ENCODE peak calls at places on chromosome 3, in seven cellular contexts. Q, X, D, B, S, N and V are unnamed samples.

GRCh38 chr3:133209871-133210550 is 171.8 kb downstream of the TMEM108 start:
- DNase-seq in Q (peak), X (no peak), D (no peak), B (peak), S (no peak), N (peak), V (peak)

GRCh38 chr3:147493065-147493464 is 83.9 kb downstream of the ZIC1 start:
- DNase-seq in Q (no peak), X (no peak), D (no peak), B (no peak), S (no peak), N (no peak), V (peak)

GRCh38 chr3:10548997-10549396 is 43.6 kb upstream of the ATP2B2 start:
- DNase-seq in Q (no peak), X (no peak), D (peak), B (no peak), S (no peak), N (no peak), V (no peak)

GRCh38 chr3:13011369-13012227 is 61.6 kb downstream of the IQSEC1 start:
- DNase-seq in Q (no peak), X (no peak), D (no peak), B (no peak), S (no peak), N (no peak), V (no peak)

GRCh38 chr3:85808750-85809149 is 850.0 kb downstream of the CADM2 start:
- DNase-seq in Q (peak), X (no peak), D (no peak), B (no peak), S (no peak), N (no peak), V (no peak)

GRCh38 chr3:27059489-27059888 is 309.7 kb downstream of the NEK10 start:
- DNase-seq in Q (no peak), X (peak), D (no peak), B (no peak), S (no peak), N (no peak), V (no peak)

GRCh38 chr3:98521897-98522537 is 685 bp downstream of the CLDND1 start:
- DNase-seq in Q (peak), X (peak), D (no peak), B (peak), S (peak), N (peak), V (peak)

GRCh38 chr3:13865581-13866405 is 14.1 kb downstream of the WNT7A start:
- DNase-seq in Q (no peak), X (no peak), D (no peak), B (no peak), S (no peak), N (no peak), V (no peak)

GRCh38 chr3:98763076-98763475 is at the start of gene ST3GAL6:
- DNase-seq in Q (no peak), X (no peak), D (no peak), B (peak), S (no peak), N (peak), V (peak)

GRCh38 chr3:38067508-38068233 is 28.7 kb downstream of the DLEC1 start:
- DNase-seq in Q (peak), X (no peak), D (no peak), B (peak), S (no peak), N (no peak), V (no peak)

GRCh38 chr3:42778644-42779043 is 5.6 kb upstream of the CCDC13 start:
- DNase-seq in Q (no peak), X (no peak), D (no peak), B (peak), S (no peak), N (peak), V (no peak)

GRCh38 chr3:4637265-4637664 is 144.1 kb downstream of the ITPR1 start:
- DNase-seq in Q (no peak), X (no peak), D (no peak), B (no peak), S (no peak), N (no peak), V (no peak)

GRCh38 chr3:65958216-65958615 is 80.5 kb downstream of the MAGI1 start:
- DNase-seq in Q (no peak), X (no peak), D (no peak), B (no peak), S (no peak), N (no peak), V (no peak)

GRCh38 chr3:45950686-45951600 is 7.7 kb downstream of the CXCR6 start:
- DNase-seq in Q (no peak), X (no peak), D (no peak), B (no peak), S (no peak), N (no peak), V (no peak)

DNA sequence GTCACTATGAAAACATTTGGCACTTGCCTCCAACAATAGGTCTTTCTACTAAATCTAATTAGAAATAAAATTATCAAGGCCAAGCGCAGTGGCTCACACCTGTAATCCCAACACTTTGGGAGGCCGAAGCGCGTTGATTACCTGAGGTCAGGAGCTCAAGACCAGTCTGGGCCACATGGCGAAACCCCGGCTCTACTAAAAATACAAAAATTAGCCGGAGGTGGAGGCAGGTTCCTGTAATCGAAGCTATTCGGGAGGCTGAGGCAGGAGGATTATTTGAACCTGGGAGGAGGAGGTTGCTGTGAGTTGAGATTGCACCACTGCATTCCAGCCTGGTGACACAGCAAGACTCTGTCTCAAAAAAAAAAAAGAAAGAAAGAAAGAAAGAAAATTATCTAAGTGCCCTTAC is 1.6 kb upstream of the PLD1 start:
- DNase-seq in Q (peak), X (no peak), D (no peak), B (peak), S (no peak), N (peak), V (peak)
- H3K4me3 ChIP-seq in Q (no peak), X (no peak), D (no peak), B (no peak), S (no peak), N (no peak), V (no peak)

GRCh38 chr3:70149714-70150113 is 150.2 kb downstream of the SAMMSON start:
- DNase-seq in Q (no peak), X (no peak), D (no peak), B (no peak), S (no peak), N (no peak), V (no peak)
- H3K4me3 ChIP-seq in Q (no peak), X (no peak), D (no peak), B (no peak), S (no peak), N (no peak), V (no peak)

GRCh38 chr3:122942937-122943827 is 84.4 kb downstream of the SEMA5B start:
- DNase-seq in Q (peak), X (peak), D (no peak), B (peak), S (peak), N (peak), V (peak)
- H3K4me3 ChIP-seq in Q (no peak), X (no peak), D (no peak), B (no peak), S (no peak), N (no peak), V (no peak)

DNA sequence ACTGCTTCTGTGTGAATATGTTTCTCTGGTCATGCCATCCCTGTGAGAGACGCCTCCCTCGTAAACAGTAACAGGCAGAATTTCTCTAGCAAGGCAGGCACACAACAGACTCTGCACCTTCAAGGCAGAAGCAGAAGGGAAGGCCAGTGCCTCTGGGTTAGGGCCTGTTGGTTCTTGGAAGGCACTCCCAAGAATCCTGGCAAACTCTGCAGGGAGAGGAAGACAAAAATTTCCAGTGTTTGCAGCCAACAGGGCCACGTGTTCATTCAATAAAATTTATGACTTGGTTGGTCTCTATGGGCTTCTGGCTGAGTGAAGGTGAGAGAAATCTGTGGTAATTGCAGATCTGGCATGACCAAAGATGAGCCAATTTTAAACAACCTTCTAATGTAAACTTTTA is 39.3 kb downstream of the NFKBIZ start:
- DNase-seq in Q (no peak), X (no peak), D (no peak), B (peak), S (no peak), N (no peak), V (no peak)
- H3K4me3 ChIP-seq in Q (no peak), X (no peak), D (no peak), B (no peak), S (no peak), N (no peak), V (no peak)

DNA sequence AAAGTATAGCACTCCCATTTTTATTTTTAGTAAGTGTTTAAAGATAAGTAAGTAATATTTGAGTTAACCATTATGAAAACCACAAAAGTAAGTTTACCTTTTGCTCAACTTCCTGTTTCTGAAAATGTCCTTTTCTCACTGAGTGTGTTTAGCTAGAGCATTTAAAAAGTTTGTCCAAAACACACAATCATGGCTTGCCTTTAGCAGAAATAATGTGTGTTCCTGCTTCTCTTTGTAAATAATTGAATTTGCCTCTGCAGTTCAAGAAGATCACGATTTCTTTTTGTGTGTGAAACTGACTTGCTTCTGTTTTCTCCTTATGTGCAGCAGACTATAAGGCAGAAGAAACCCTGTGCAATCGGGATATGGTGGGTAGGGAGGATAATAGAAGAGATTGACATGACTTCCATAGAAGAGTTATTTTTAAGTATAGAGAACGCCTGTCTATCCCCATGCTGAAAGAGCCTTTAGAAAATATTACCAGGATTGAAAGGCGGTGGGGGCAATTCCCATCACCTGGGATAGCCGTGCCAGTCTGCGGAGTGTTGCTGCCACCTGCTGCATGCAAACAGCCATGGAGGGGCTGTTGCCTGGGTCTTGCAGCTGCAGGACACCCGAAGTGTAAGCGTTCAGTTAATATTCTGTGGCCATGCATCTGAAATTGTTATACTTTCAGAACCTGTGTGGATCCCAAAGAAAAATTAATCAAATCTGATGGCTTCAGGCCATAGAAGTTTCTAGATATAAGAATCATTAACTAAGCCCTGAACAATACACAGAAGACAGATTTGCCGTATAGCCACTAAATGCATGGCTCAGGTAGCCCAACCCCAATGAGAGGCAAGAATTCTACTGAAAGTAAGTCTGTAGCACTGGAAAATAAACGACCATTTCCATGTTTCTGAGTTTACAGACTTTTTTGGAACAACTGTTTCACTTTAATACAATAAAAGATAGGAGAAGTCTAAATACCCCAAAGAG is 2.4 kb upstream of the CD96 start:
- DNase-seq in Q (peak), X (peak), D (no peak), B (peak), S (peak), N (peak), V (peak)
- H3K4me3 ChIP-seq in Q (peak), X (no peak), D (no peak), B (no peak), S (no peak), N (no peak), V (no peak)

DNA sequence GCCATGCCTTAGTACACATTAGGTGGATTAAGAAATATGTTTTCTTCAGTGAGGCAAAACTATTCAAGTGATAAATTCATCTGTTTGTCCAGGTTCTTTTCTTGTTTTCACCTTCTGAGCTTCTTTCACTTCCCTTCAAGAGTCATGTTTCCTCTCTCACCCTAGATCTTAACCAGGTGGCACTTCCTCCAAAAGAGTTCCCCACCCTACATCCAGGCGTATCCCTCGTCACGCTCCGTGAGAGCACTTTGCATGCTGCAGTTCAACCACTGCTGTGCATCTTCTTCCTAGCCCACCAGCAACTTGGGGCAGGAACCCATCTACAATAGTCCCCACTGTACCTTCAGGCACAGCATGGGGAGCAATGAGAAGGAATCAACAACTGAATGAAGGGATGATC is 28.9 kb downstream of the OSBPL10 start:
- DNase-seq in Q (no peak), X (no peak), D (peak), B (no peak), S (no peak), N (no peak), V (no peak)
- H3K4me3 ChIP-seq in Q (no peak), X (no peak), D (no peak), B (no peak), S (no peak), N (no peak), V (no peak)

GRCh38 chr3:23591374-23591773 is 214.4 kb upstream of the UBE2E1 start:
- DNase-seq in Q (no peak), X (no peak), D (peak), B (no peak), S (no peak), N (no peak), V (no peak)

GRCh38 chr3:23590874-23591273 is 214.9 kb upstream of the UBE2E1 start:
- DNase-seq in Q (no peak), X (no peak), D (peak), B (no peak), S (no peak), N (no peak), V (no peak)

GRCh38 chr3:23592961-23593931 is 212.5 kb upstream of the UBE2E1 start:
- DNase-seq in Q (no peak), X (peak), D (peak), B (no peak), S (no peak), N (no peak), V (no peak)

GRCh38 chr3:23594897-23595670 is 210.7 kb upstream of the UBE2E1 start:
- DNase-seq in Q (no peak), X (no peak), D (peak), B (peak), S (no peak), N (peak), V (peak)

GRCh38 chr3:23594066-23594465 is 211.7 kb upstream of the UBE2E1 start:
- DNase-seq in Q (no peak), X (no peak), D (peak), B (no peak), S (no peak), N (no peak), V (no peak)
- H3K4me3 ChIP-seq in Q (no peak), X (no peak), D (no peak), B (no peak), S (no peak), N (no peak), V (no peak)

DNA sequence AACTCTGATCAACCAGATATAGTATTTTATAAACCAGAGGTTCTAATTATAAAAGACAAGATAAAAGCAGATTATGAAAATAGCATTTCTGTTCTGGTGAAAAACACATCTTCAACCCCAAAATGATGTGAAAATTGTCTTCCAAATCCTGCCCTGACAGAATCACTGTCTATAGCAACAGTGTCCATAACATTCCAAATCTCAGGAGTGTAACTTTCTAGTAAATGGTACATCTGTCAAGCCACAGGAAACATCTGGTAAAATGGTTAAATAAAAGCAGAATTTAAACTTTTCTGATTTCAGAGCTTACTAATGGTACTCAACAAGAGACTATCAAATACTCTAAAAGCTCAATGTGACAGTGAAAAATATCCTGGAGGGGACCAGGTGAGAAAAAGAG is 60.5 kb downstream of the VGLL4 start:
- DNase-seq in Q (no peak), X (no peak), D (no peak), B (peak), S (no peak), N (peak), V (no peak)
- H3K4me3 ChIP-seq in Q (no peak), X (no peak), D (no peak), B (no peak), S (no peak), N (no peak), V (no peak)